ENCODE peak calls at places on chromosome 1, in five cellular contexts. L is cardiac muscle cell, W is upper lobe of right lung, F is stomach, A is fibroblast of lung. Z is an unnamed sample. For H3K36me3, the result is how much of the 10 kb centered on the place peaks cover.

GRCh38 chr1:223504741-223505140 is 111.5 kb downstream of the CCDC185 start:
- DNase-seq in L (no peak), W (no peak), A (peak), F (peak), Z (no peak)

GRCh38 chr1:167666416-167666815 is 36.4 kb downstream of the RCSD1 start:
- DNase-seq in A (peak), W (no peak), F (no peak), L (no peak), Z (no peak)

GRCh38 chr1:152884966-152885624 is 7.0 kb downstream of the SMCP start:
- DNase-seq in W (no peak), F (no peak), L (no peak), A (peak), Z (no peak)

GRCh38 chr1:44636711-44637589 is 37.3 kb downstream of the TMEM53 start:
- DNase-seq in A (peak), L (no peak), F (no peak), W (no peak), Z (no peak)

GRCh38 chr1:91440845-91441244 is 36.2 kb upstream of the HFM1 start:
- DNase-seq in W (no peak), L (no peak), F (no peak), A (no peak), Z (no peak)

GRCh38 chr1:62367005-62367547 is 47.8 kb upstream of the KANK4 start:
- DNase-seq in A (no peak), W (no peak), F (no peak), L (no peak), Z (no peak)

GRCh38 chr1:162056043-162056442 is 13.4 kb upstream of the NOS1AP start:
- DNase-seq in W (peak), F (peak), A (peak), L (peak), Z (peak)

GRCh38 chr1:207453710-207454045 is 450 bp upstream of the CR2 start:
- DNase-seq in A (no peak), L (no peak), F (no peak), W (no peak), Z (no peak)

GRCh38 chr1:7281821-7282220 is 489.3 kb upstream of the VAMP3 start:
- DNase-seq in W (no peak), F (no peak), L (no peak), A (peak), Z (no peak)

GRCh38 chr1:156510709-156511108 is 10.1 kb upstream of the MEF2D start:
- DNase-seq in L (no peak), W (peak), A (peak), F (peak), Z (peak)

GRCh38 chr1:244384066-244384465 is 67.6 kb downstream of the ADSS2 start:
- DNase-seq in A (peak), L (no peak), W (no peak), F (no peak), Z (no peak)

GRCh38 chr1:226728448-226728847 is 10.6 kb downstream of the ITPKB start:
- DNase-seq in F (no peak), A (no peak), L (no peak), W (no peak), Z (no peak)

GRCh38 chr1:22141948-22142314 is 966 bp downstream of the WNT4 start:
- DNase-seq in L (peak), A (no peak), W (no peak), F (no peak), Z (no peak)

GRCh38 chr1:234684854-234685253 is 74.9 kb upstream of the IRF2BP2 start:
- DNase-seq in A (no peak), W (no peak), F (no peak), L (no peak), Z (no peak)

GRCh38 chr1:119929643-119930310 is 33.5 kb upstream of the ADAM30 start:
- DNase-seq in F (no peak), A (no peak), L (no peak), W (no peak), Z (no peak)

GRCh38 chr1:226082959-226083302 is 20.4 kb downstream of the H3-3A start:
- DNase-seq in W (peak), L (peak), F (peak), A (peak), Z (peak)

GRCh38 chr1:23380719-23381118 is 11.1 kb upstream of the ZNF436 start:
- DNase-seq in L (no peak), A (no peak), F (no peak), W (no peak), Z (no peak)

GRCh38 chr1:201887116-201887866 is 1.4 kb upstream of the SHISA4 start:
- DNase-seq in W (no peak), F (no peak), A (no peak), L (no peak), Z (no peak)

GRCh38 chr1:192609110-192610079 is 26.6 kb upstream of the RGS13 start:
- DNase-seq in F (peak), W (peak), L (no peak), A (no peak), Z (peak)

GRCh38 chr1:9990944-9991343 is 6.1 kb upstream of the RBP7 start:
- DNase-seq in W (no peak), F (no peak), A (no peak), L (no peak), Z (peak)

GRCh38 chr1:9840176-9840575 is 16.4 kb upstream of the CLSTN1 start:
- DNase-seq in A (no peak), W (peak), F (no peak), L (no peak), Z (peak)

GRCh38 chr1:213884402-213884801 is 103.4 kb upstream of the PROX1 start:
- DNase-seq in A (no peak), L (no peak), F (no peak), W (no peak), Z (no peak)

GRCh38 chr1:245086389-245086969 is 68.3 kb upstream of the KIF26B start:
- DNase-seq in F (no peak), W (no peak), A (peak), L (no peak), Z (no peak)

GRCh38 chr1:229410692-229411433 is 23.0 kb downstream of the ACTA1 start:
- DNase-seq in A (peak), L (peak), W (no peak), F (peak), Z (peak)

GRCh38 chr1:23570001-23570691 is 10.8 kb upstream of the ID3 start:
- DNase-seq in A (no peak), W (no peak), F (no peak), L (no peak), Z (no peak)

GRCh38 chr1:179127163-179127895 is 45.5 kb downstream of the TOR3A start:
- DNase-seq in F (no peak), L (no peak), W (no peak), A (peak), Z (no peak)

GRCh38 chr1:157963713-157964112 is 29.7 kb upstream of the KIRREL1 start:
- DNase-seq in A (peak), L (peak), F (peak), W (peak), Z (peak)

GRCh38 chr1:53350853-53351767 is 23.2 kb upstream of the LRP8 start:
- DNase-seq in L (no peak), W (peak), F (peak), A (no peak), Z (no peak)

GRCh38 chr1:26575350-26575747 is 45.8 kb downstream of the RPS6KA1 start:
- DNase-seq in F (no peak), L (no peak), A (no peak), W (no peak), Z (no peak)

GRCh38 chr1:153922076-153922837 is 515 bp downstream of the GATAD2B start:
- DNase-seq in L (no peak), F (peak), W (no peak), A (no peak), Z (peak)

DNA sequence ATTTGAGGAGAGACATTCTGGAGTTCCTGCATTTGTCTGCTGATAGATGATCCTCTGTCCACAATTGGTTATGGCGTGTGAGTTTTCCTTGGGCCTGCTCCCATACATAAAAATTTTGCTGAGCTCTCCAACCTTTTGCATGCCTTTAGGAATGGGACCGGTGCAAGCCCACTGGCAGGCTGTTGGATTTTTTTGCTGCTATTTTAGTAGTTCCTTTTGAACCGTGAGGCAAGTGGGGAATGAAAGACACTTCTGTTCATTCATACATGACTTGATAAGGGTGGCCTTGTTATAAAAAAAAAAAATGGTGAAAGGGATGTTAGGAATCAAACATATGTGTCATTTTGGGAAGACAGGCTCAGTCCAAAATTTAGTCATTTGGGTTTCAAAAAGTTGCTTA is 52.1 kb downstream of the NR5A2 start:
- DNase-seq in F (no peak), L (no peak), A (no peak), W (no peak), Z (no peak)
- TF ChIP-seq CTCF in F (no peak), L (no peak), A (no peak), W (no peak), Z (no peak)

GRCh38 chr1:101025680-101026393 is at the start of gene DPH5:
- DNase-seq in A (peak), F (peak), L (peak), W (peak), Z (peak)
- H3K36me3 ChIP-seq in A (under half), F (under half), L (under half), W (under half), Z (under half)

GRCh38 chr1:12173631-12174121 is 6.9 kb downstream of the TNFRSF1B start:
- DNase-seq in F (peak), A (no peak), W (no peak), L (no peak), Z (peak)
- H3K4me3 ChIP-seq in F (no peak), A (no peak), W (no peak), L (no peak), Z (peak)

GRCh38 chr1:25196830-25197229 is 35.5 kb downstream of the SYF2 start:
- DNase-seq in W (no peak), A (no peak), F (no peak), L (no peak), Z (no peak)

GRCh38 chr1:25197982-25198681 is 34.2 kb downstream of the SYF2 start:
- DNase-seq in L (no peak), A (no peak), F (no peak), W (no peak), Z (no peak)

GRCh38 chr1:25199876-25200620 is 32.3 kb downstream of the SYF2 start:
- DNase-seq in L (peak), F (no peak), W (no peak), A (no peak), Z (no peak)

GRCh38 chr1:25197235-25197930 is 34.9 kb downstream of the SYF2 start:
- DNase-seq in L (no peak), A (no peak), W (no peak), F (no peak), Z (no peak)

DNA sequence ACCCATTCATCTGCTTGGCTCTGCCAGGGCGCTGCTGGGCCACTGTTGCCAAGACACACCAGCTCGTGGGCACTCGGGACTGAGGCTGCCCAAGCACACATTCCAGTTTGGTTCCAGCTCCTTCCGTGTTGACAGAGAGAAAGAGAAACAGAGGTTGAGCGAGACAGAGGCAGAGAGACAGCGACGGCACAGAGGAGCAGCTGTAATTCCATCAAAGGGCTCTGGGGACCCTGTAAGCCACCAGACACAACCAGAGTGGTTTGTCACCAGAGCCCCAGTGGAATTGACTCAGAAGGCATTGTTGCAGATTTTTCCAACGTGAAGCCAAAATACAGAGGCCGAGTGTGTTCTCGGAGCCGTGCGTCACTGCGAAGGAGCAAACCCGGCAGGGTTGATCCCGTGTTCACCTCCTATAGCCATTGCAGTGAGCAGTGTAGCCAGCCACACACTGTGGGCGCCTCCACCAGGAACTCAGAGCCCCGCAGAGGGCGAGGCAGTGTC is 33.5 kb downstream of the SYF2 start:
- DNase-seq in A (peak), F (peak), W (no peak), L (peak), Z (peak)
- TF ChIP-seq CTCF in A (no peak), F (no peak), W (no peak), L (no peak), Z (peak)

GRCh38 chr1:95832370-95832769 is 598.4 kb downstream of the RWDD3 start:
- DNase-seq in F (no peak), W (no peak), L (no peak), A (no peak), Z (no peak)

DNA sequence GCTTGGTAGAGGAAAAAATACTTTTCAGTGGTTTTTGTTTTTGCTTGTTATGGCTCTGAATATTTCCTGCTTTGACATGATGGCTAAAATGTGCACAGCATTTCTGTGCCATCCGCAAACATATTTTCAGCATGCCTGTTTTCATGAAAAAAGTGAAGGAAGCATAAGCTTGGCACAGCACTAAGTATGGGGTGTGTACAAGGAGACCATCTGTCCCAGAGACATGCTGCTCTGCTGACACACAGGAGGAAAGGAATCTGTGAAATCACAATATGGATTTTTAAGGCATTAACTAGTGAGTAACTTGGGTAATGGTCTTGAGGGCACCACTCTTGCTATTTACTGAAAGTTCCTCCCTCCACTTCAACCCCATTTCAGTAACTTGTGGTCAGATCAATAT is 595.6 kb downstream of the RWDD3 start:
- DNase-seq in W (no peak), A (no peak), L (no peak), F (no peak), Z (no peak)
- H3K36me3 ChIP-seq in W (under half), A (under half), L (under half), F (under half), Z (under half)

DNA sequence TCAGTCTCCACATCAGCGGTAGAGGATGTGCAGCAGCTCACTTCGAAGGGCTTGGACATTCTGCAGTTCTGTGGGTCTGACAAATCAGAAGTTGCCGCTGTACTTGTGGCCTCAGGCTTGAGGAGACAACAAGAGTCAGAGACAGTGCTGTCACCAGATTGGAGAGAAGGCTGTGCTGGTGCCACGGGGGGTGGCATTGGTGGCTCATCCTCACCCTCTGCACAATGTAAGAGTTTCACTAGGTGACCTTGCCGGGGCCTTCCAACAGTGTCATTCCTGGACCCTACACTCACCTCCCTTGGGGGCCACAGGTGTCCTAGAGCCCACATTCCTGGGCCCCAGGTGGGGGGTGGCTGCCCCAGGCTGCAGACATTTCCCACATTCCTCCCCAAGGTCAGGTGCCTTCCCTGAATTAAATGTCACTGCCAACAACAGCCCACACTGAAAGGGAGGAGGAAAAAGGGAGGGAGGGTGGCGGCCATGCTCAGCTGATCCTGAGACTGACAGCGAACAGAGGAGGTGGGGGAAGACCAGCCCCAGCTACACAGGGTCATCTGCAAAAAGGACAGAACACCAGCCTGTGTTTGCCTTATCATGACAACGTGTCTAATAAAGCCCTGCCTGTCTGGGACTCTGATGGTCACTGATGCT is 46.4 kb downstream of the TMCC2 start:
- DNase-seq in L (no peak), W (no peak), F (no peak), A (no peak), Z (no peak)
- H3K4me3 ChIP-seq in L (no peak), W (no peak), F (no peak), A (no peak), Z (no peak)

GRCh38 chr1:171484760-171485374 is 463 bp upstream of the PRRC2C start:
- DNase-seq in F (no peak), L (no peak), A (no peak), W (no peak), Z (no peak)

GRCh38 chr1:171487038-171487437 is 1.7 kb downstream of the PRRC2C start:
- DNase-seq in W (no peak), L (no peak), A (no peak), F (no peak), Z (no peak)

GRCh38 chr1:171486048-171486519 is 754 bp downstream of the PRRC2C start:
- DNase-seq in W (no peak), L (peak), A (peak), F (peak), Z (no peak)

GRCh38 chr1:171488190-171488929 is 3.0 kb downstream of the PRRC2C start:
- DNase-seq in F (no peak), A (peak), L (no peak), W (no peak), Z (no peak)

GRCh38 chr1:171485375-171486047 is at the start of gene PRRC2C:
- DNase-seq in L (peak), A (peak), F (peak), W (peak), Z (peak)
- TF ChIP-seq CTCF in L (peak), A (peak), F (peak), W (peak), Z (peak)

GRCh38 chr1:39292401-39292800 is 87.9 kb downstream of the MACF1 start:
- DNase-seq in W (no peak), F (no peak), A (no peak), L (no peak), Z (no peak)
- H3K36me3 ChIP-seq in W (half or more), F (half or more), A (under half), L (half or more), Z (half or more)

DNA sequence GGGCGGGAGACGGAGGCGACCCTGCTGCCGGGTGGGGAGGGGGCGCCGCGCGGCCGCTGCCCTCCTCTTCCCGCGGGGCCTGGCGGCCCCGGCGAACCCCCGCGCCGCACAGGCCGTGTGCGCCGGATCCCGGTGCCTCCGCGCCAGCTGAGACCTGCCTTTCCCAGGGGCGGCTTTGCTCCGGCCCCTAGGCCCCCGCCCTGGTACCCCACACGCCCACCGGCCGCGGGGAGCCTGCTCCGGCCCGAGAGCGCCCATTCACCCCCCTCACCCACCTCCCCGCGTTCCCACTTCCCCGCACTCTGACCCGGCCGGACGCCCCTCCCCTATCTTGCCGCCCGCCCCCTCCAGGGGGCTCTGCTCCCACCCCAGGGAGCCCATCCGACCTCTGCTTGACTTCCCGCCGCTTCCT is 375 bp downstream of the HTR6 start:
- DNase-seq in A (no peak), L (no peak), W (no peak), F (no peak), Z (no peak)
- H3K4me3 ChIP-seq in A (no peak), L (peak), W (no peak), F (peak), Z (peak)